ENCODE peak calls at places on chromosomes 4 and X, in ten cellular contexts. N is GM13976, X is astrocyte of the spinal cord, J is glutamatergic neuron, G is CD14-positive monocyte, C is mucosa of descending colon, L is GM23338, Z is neural progenitor cell, K is lower leg skin, E is gastrocnemius medialis. M is an unnamed sample.
A peak's percentile ranks its signal among the peaks of the same experiment; 100 is the strongest.

GRCh38 chrX:43750248-43750676 is 94.2 kb downstream of the MAOA start:
- DNase-seq in K (no peak), X (peak; percentile 61), E (peak; percentile 12), N (peak; percentile 37), G (peak; percentile 60), J (peak; percentile 22), L (peak; percentile 76), Z (peak; percentile 80), C (no peak), M (peak; percentile 27)

GRCh38 chrX:134512566-134512965 is 52.6 kb downstream of the HPRT1 start:
- DNase-seq in Z (no peak), C (no peak), J (no peak), X (peak; percentile 83), G (no peak), K (no peak), N (no peak), L (peak; percentile 31), E (no peak), M (no peak)

GRCh38 chr4:114384629-114385028 is 214.0 kb upstream of the UGT8 start:
- DNase-seq in K (no peak), G (no peak), Z (peak; percentile 44), N (no peak), C (no peak), X (peak; percentile 68), L (peak; percentile 56), J (no peak), E (no peak), M (peak; percentile 7)

GRCh38 chrX:45196701-45197100 is 4.0 kb downstream of the DIPK2B start:
- DNase-seq in C (no peak), N (no peak), K (no peak), L (no peak), J (no peak), X (peak; percentile 3), E (no peak), G (no peak), Z (no peak), M (no peak)

GRCh38 chrX:47854474-47854873 is 17.8 kb downstream of the ZNF81 start:
- DNase-seq in E (no peak), G (no peak), Z (peak; percentile 45), C (peak; percentile 41), L (peak; percentile 31), J (peak; percentile 30), X (peak; percentile 5), N (no peak), K (no peak), M (no peak)

GRCh38 chr4:2069986-2070385 is 10.9 kb downstream of the NAT8L start:
- DNase-seq in L (peak; percentile 37), J (peak; percentile 9), X (no peak), N (no peak), Z (no peak), E (no peak), C (peak; percentile 16), K (no peak), G (peak; percentile 27), M (no peak)

GRCh38 chrX:149282909-149283308 is 222.2 kb downstream of the IDS start:
- DNase-seq in J (no peak), G (no peak), N (no peak), X (no peak), C (no peak), E (no peak), K (no peak), L (no peak), Z (no peak), M (no peak)

GRCh38 chr4:141480950-141481349 is 155.4 kb upstream of the IL15 start:
- DNase-seq in G (no peak), C (no peak), Z (no peak), L (no peak), J (no peak), K (no peak), E (no peak), N (no peak), X (peak; percentile 9), M (no peak)

GRCh38 chrX:332916-333610 is 14.5 kb upstream of the GTPBP6 start:
- DNase-seq in G (no peak), K (no peak), N (no peak), L (no peak), C (no peak), J (no peak), E (no peak), Z (no peak), X (no peak), M (no peak)

GRCh38 chr4:120847019-120847582 is 75.4 kb downstream of the PRDM5 start:
- DNase-seq in Z (no peak), G (no peak), L (no peak), K (no peak), E (no peak), C (no peak), N (no peak), J (no peak), X (no peak), M (no peak)

GRCh38 chr4:91936301-91936700 is 367.5 kb upstream of the GRID2 start:
- DNase-seq in N (no peak), G (no peak), J (no peak), X (peak; percentile 61), L (no peak), Z (no peak), C (no peak), E (no peak), K (no peak), M (no peak)
- TF ChIP-seq CTCF in N (no peak), G (no peak), J (no peak), X (no peak), L (no peak), Z (no peak), C (no peak), E (no peak), K (no peak), M (no peak)

DNA sequence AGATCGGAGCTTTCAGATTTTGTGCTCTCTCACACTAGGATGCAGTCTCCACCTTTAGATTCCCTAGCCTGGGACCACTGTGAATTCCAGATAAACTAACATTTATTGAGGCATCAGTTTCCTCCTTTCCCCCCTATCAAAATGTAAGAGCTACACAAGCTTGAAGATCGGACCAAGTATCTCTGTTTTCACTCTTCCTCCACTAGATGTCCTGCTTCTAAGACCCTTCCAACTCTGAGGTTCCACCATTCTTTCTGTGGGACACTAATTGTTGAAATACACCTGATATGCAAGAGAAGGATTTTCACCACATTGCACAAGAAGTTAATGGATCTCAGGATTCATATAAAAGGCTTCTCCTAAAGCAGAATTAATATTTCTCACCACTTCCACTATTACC is 43.0 kb upstream of the PHOX2B start:
- DNase-seq in L (no peak), K (no peak), N (no peak), J (no peak), E (no peak), Z (no peak), G (no peak), X (no peak), C (no peak), M (no peak)
- TF ChIP-seq CTCF in L (peak; percentile 53), K (no peak), N (no peak), J (no peak), E (no peak), Z (peak; percentile 21), G (no peak), X (no peak), C (no peak), M (no peak)

GRCh38 chr4:15893967-15894366 is 44.6 kb downstream of the FGFBP1 start:
- DNase-seq in L (no peak), C (no peak), Z (no peak), J (no peak), E (no peak), K (no peak), G (no peak), X (peak; percentile 97), N (no peak), M (no peak)
- TF ChIP-seq CTCF in L (no peak), C (no peak), Z (no peak), J (no peak), E (no peak), K (no peak), G (no peak), X (no peak), N (no peak), M (no peak)

GRCh38 chrX:153460826-153461225 is 9.6 kb downstream of the HAUS7 start:
- DNase-seq in X (peak; percentile 45), G (peak; percentile 31), K (no peak), C (peak; percentile 57), E (no peak), N (peak; percentile 66), Z (peak; percentile 69), L (peak; percentile 71), J (peak; percentile 77), M (peak; percentile 69)
- TF ChIP-seq CTCF in X (peak; percentile 74), G (peak; percentile 48), K (no peak), C (peak; percentile 46), E (peak; percentile 21), N (peak; percentile 71), Z (peak; percentile 68), L (peak; percentile 77), J (peak; percentile 59), M (peak; percentile 74)

GRCh38 chr4:98827661-98828060 is 101.3 kb downstream of the EIF4E start:
- DNase-seq in C (no peak), L (no peak), N (no peak), J (no peak), K (no peak), E (no peak), G (no peak), Z (no peak), X (no peak), M (no peak)

GRCh38 chr4:98833384-98833783 is 95.5 kb downstream of the EIF4E start:
- DNase-seq in E (no peak), G (no peak), N (no peak), C (no peak), L (no peak), Z (no peak), K (no peak), J (no peak), X (no peak), M (no peak)

DNA sequence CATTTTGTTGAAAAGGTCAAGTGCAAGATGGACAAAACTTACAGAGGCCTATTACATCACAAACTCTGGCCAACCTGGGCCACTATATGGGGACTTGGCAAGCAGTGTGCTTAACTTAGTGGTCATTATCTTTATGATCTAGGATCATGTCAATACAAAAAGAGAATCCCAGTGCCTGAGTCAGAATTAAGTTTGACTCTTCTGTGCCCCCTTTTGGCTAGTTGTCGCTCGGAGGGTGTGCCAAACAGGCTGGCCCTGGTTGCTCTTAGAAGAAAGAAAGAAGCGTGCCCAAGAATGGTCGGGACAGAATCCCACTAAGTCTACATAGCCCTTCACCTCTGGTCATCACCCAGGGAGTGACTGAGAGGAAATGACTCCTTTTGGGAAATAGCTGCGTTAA is 100.1 kb downstream of the EIF4E start:
- DNase-seq in L (peak; percentile 59), G (no peak), Z (peak; percentile 45), X (peak; percentile 12), E (no peak), C (peak; percentile 25), J (no peak), N (no peak), K (no peak), M (no peak)
- TF ChIP-seq CTCF in L (peak; percentile 66), G (no peak), Z (peak; percentile 49), X (peak; percentile 32), E (no peak), C (no peak), J (no peak), N (no peak), K (no peak), M (no peak)

DNA sequence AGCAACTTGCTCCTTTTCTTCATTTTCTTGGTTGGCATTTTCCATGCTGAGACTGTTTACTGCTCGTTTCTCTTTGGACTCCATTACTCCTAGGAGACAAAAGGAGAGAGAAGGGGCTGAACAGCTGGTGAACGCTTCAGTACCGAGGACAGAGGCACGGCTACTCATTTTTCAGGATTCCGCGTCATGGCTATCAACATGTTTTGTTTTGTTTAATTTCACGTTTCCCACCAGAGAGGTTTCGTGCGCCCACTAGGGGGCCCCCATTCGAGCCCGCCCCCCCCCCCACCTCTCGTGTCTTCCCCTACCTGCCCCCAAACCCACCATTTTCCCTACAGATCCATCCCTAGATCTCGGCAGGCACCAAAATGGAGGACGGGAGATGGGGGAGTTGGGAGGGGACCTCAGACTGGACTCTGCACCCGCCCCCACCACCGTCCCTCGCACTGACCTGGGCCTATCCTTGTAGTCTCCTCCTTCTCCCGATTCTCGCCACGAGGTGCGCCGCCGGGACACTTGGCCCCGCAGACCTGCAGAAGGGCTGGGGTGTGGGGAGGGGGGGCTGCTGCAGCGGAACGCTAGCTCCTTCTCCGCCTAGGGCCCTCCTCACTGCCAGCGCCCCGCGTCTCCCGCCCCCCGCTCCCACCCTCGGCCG is 653 bp downstream of the BEX1 start:
- DNase-seq in L (peak; percentile 60), E (no peak), J (peak; percentile 68), Z (peak; percentile 64), X (peak; percentile 14), N (no peak), C (no peak), K (no peak), G (no peak), M (no peak)
- TF ChIP-seq CTCF in L (no peak), E (no peak), J (peak; percentile 26), Z (peak; percentile 24), X (no peak), N (no peak), C (no peak), K (no peak), G (no peak), M (no peak)

M was measured in GM20000.